ENCODE peak calls at places on chromosomes 5 and 9, in five cellular contexts. O is kidney, M is upper lobe of left lung, K is transverse colon, U is adrenal gland. D is an unnamed sample.

GRCh38 chr9:120692901-120693573 is 21.2 kb downstream of the MEGF9 start:
- DNase-seq in O (no peak), M (no peak), K (no peak), U (no peak), D (no peak)

GRCh38 chr5:99675974-99676373 is 747.2 kb upstream of the CHD1 start:
- DNase-seq in O (no peak), M (no peak), K (no peak), U (no peak), D (no peak)

GRCh38 chr9:106704056-106704625 is 158.8 kb upstream of the ZNF462 start:
- DNase-seq in O (no peak), M (no peak), K (no peak), U (no peak), D (no peak)

GRCh38 chr5:60810036-60810435 is 34.0 kb downstream of the ELOVL7 start:
- DNase-seq in O (no peak), M (no peak), K (no peak), U (no peak), D (no peak)

GRCh38 chr9:132986586-132986985 is 8.1 kb downstream of the GFI1B start:
- DNase-seq in O (no peak), M (peak; percentile 65), K (no peak), U (no peak), D (no peak)

GRCh38 chr9:116154334-116154975 is 864 bp downstream of the PAPPA start:
- DNase-seq in O (peak; percentile 68), M (peak; percentile 87), K (no peak), U (no peak), D (peak; percentile 51)

GRCh38 chr9:105694848-105695581 is 674 bp downstream of the TMEM38B start:
- DNase-seq in O (peak; percentile 87), M (peak; percentile 90), K (peak; percentile 67), U (peak; percentile 82), D (peak; percentile 76)

GRCh38 chr5:130141689-130142320 is 237.5 kb downstream of the CHSY3 start:
- DNase-seq in O (no peak), M (no peak), K (peak; percentile 14), U (peak; percentile 24), D (no peak)

GRCh38 chr5:124581866-124582650 is 164.4 kb downstream of the ZNF608 start:
- DNase-seq in O (no peak), M (no peak), K (no peak), U (no peak), D (no peak)

GRCh38 chr5:176151286-176151685 is 86.9 kb upstream of the SIMC1 start:
- DNase-seq in O (no peak), M (no peak), K (no peak), U (no peak), D (no peak)

GRCh38 chr5:74598731-74599624 is 41.5 kb downstream of the ENC1 start:
- DNase-seq in O (no peak), M (no peak), K (no peak), U (no peak), D (no peak)

GRCh38 chr9:83449166-83449565 is 89.0 kb downstream of the FRMD3 start:
- DNase-seq in O (no peak), M (no peak), K (no peak), U (no peak), D (no peak)

GRCh38 chr5:14144586-14145355 is 1.6 kb downstream of the TRIO start:
- DNase-seq in O (peak; percentile 89), M (peak; percentile 94), K (peak; percentile 72), U (peak; percentile 70), D (peak; percentile 83)

GRCh38 chr5:172640822-172641358 is at the start of gene NEURL1B:
- DNase-seq in O (peak; percentile 91), M (peak; percentile 95), K (peak; percentile 87), U (peak; percentile 70), D (peak; percentile 89)

GRCh38 chr9:89453452-89453851 is 44.5 kb downstream of the SEMA4D start:
- DNase-seq in O (peak; percentile 49), M (no peak), K (no peak), U (no peak), D (no peak)

GRCh38 chr5:75890546-75890945 is 173.3 kb upstream of the POC5 start:
- DNase-seq in O (no peak), M (no peak), K (no peak), U (no peak), D (no peak)

GRCh38 chr5:97044057-97044456 is 98.4 kb downstream of the LIX1 start:
- DNase-seq in O (peak; percentile 68), M (no peak), K (peak; percentile 52), U (peak; percentile 26), D (no peak)

GRCh38 chr5:98904786-98905185 is 24.0 kb downstream of the CHD1 start:
- DNase-seq in O (no peak), M (no peak), K (no peak), U (no peak), D (no peak)

GRCh38 chr9:96417051-96417586 is 1.1 kb downstream of the ZNF367 start:
- DNase-seq in O (peak; percentile 96), M (peak; percentile 97), K (peak; percentile 95), U (peak; percentile 90), D (peak; percentile 90)
- TF ChIP-seq CTCF in O (no peak), M (no peak), K (no peak), U (no peak), D (no peak)

GRCh38 chr9:111542497-111543254 is 17.7 kb downstream of the ZNF483 start:
- DNase-seq in O (no peak), M (no peak), K (no peak), U (no peak), D (no peak)

GRCh38 chr9:111548623-111549022 is 23.6 kb downstream of the ZNF483 start:
- DNase-seq in O (no peak), M (no peak), K (no peak), U (no peak), D (no peak)
- H3K27ac ChIP-seq in O (no peak overlapping the region), M (no peak overlapping the region), K (no peak overlapping the region), U (no peak overlapping the region), D (no peak overlapping the region)

DNA sequence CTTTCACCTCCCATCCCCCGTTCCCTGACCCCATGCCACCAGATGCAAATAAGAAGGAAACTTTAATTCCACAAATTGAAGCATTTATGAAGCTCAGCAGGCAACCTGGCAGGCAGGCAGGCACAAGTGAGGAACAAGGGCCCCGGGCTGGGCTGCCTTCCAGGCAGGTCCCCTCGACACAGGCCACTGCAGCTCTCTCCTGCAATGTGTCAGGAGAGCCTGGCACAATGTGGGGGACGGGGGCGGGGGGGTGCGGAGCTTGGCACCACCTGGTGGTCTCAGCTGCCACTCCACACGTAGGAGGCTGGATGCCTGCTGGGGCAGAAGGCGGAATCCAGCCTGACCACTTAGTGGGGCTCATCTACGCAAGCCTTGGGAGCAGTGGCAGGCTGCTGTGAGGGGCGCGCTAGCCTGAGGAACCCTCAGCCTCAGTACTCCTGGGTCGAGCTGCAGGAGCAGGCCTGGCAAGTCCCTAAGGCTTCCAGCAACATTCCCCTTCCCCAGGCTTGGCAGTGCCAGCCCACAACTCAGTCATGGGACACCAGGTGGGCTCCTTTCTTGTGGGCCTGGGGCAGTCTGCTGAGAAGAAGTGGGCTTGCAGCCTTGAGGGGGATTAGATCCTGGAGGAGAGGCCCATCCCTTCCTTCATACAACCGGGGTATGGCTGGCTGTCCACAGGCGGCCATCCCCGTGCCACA is 50.2 kb upstream of the KCNMB1 start:
- DNase-seq in O (no peak), M (peak; percentile 22), K (no peak), U (no peak), D (no peak)
- TF ChIP-seq CTCF in O (no peak), M (no peak), K (no peak), U (no peak), D (no peak)

GRCh38 chr9:38355115-38355514 is 37.4 kb upstream of the ALDH1B1 start:
- DNase-seq in O (no peak), M (no peak), K (no peak), U (no peak), D (no peak)
- H3K27ac ChIP-seq in O (peak overlapping the region; percentile 61), M (no peak overlapping the region), K (no peak overlapping the region), U (no peak overlapping the region), D (no peak overlapping the region)

GRCh38 chr5:142780871-142781270 is 10.7 kb downstream of the ARHGAP26 start:
- DNase-seq in O (no peak), M (no peak), K (no peak), U (no peak), D (no peak)
- TF ChIP-seq CTCF in O (no peak), M (no peak), K (no peak), U (no peak), D (no peak)

GRCh38 chr5:145976431-145977155 is 40.2 kb downstream of the SH3RF2 start:
- DNase-seq in O (no peak), M (no peak), K (no peak), U (no peak), D (no peak)
- H3K27ac ChIP-seq in O (no peak overlapping the region), M (no peak overlapping the region), K (peak overlapping the region; percentile 7), U (no peak overlapping the region), D (no peak overlapping the region)

DNA sequence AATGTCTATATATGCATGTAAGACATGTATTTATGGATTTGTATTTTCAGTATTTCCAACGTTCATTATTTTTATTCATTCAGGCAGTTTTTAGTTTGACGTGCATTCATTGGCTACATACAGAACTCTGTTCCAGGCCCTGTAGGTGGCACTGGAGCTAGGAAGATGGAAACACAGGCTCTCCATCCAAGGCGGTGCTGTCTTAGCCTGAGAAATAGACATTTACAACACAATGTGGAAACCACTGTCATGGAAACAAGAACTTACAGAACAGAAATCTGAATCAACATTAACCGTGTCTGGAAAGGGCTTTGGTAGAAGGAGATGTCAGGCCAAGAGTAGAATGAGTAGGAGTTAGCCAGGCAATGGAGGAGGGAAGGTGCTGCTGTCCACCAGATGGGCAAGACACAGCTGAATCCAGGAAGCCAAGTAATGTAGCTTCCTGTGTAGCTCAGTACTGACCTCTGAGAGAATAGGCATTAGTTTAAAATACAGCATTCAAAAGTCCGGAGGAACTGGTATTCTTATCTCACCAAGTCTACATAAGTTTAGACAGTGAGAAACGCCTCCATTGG is 388.7 kb upstream of the CDH6 start:
- DNase-seq in O (no peak), M (no peak), K (no peak), U (no peak), D (no peak)
- TF ChIP-seq CTCF in O (peak; percentile 11), M (no peak), K (no peak), U (no peak), D (no peak)

DNA sequence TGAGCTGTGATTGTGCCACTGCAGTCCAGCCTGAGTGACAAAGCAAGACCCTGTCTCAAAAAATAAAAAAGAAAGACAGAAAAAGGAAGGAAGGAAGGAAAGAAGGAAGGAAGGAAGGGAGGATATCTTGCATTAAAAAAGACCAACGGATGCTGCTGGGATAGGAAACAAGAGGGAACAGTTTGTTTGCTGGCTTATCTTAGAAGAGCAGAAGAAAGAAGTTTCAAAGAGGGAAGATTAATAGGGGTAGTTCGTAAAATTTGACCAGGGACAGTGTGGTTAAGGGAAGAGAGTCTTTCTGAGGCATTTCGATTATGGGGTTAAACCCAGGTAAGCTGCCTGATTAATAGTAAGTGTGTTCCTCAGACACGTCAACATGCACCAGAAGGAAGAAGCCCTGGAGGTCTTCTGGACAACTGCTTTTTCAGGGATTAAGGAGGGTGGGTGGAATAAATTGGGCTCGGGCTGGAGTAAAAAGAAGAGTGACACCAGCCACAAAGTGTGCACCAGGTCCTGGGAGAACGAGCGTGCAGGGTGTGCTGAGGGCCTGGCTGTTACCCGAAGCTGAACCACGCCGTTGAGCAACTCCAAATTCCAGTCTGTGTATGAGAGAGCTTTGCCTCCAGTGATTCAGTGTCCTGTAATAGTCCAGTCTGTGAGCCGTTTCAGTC is 24.8 kb downstream of the FYB1 start:
- DNase-seq in O (no peak), M (no peak), K (no peak), U (no peak), D (no peak)
- H3K27ac ChIP-seq in O (no peak overlapping the region), M (no peak overlapping the region), K (no peak overlapping the region), U (no peak overlapping the region), D (peak overlapping the region; percentile 41)